ENCODE peak calls at places on chromosomes 6 and 20, in ten cellular contexts. M, R, G, L, U, P, Q, S, C and H are unnamed samples.

GRCh38 chr6:168623736-168624135 is 182.8 kb downstream of the SMOC2 start:
- DNase-seq in M (no peak), R (no peak), G (no peak), L (no peak), U (peak), P (no peak), Q (no peak), S (no peak), C (no peak), H (no peak)

GRCh38 chr6:134296762-134297161 is 21.1 kb downstream of the SGK1 start:
- DNase-seq in M (no peak), R (no peak), G (no peak), L (no peak), U (no peak), P (no peak), Q (no peak), S (no peak), C (no peak), H (no peak)

GRCh38 chr20:9617940-9618339 is 103.5 kb downstream of the LAMP5 start:
- DNase-seq in M (no peak), R (peak), G (no peak), L (peak), U (peak), P (no peak), Q (no peak), S (no peak), C (peak), H (no peak)

GRCh38 chr6:25279748-25280616 is 808 bp downstream of the CARMIL1 start:
- DNase-seq in M (no peak), R (no peak), G (no peak), L (peak), U (peak), P (no peak), Q (peak), S (no peak), C (no peak), H (peak)

GRCh38 chr6:30960907-30961673 is 20.3 kb downstream of the MUCL3 start:
- DNase-seq in M (no peak), R (no peak), G (no peak), L (no peak), U (no peak), P (no peak), Q (no peak), S (no peak), C (no peak), H (no peak)

GRCh38 chr6:16698988-16699868 is 62.0 kb downstream of the ATXN1 start:
- DNase-seq in M (no peak), R (no peak), G (no peak), L (no peak), U (no peak), P (no peak), Q (no peak), S (no peak), C (no peak), H (no peak)

GRCh38 chr6:107652526-107653182 is 162.7 kb downstream of the SOBP start:
- DNase-seq in M (no peak), R (no peak), G (no peak), L (no peak), U (no peak), P (no peak), Q (no peak), S (no peak), C (no peak), H (no peak)

GRCh38 chr6:105810105-105810921 is 275.8 kb upstream of the PRDM1 start:
- DNase-seq in M (no peak), R (no peak), G (peak), L (peak), U (no peak), P (peak), Q (peak), S (no peak), C (peak), H (no peak)

GRCh38 chr20:2485662-2486061 is 15.1 kb upstream of the SNRPB start:
- DNase-seq in M (no peak), R (no peak), G (no peak), L (no peak), U (no peak), P (no peak), Q (no peak), S (no peak), C (no peak), H (no peak)

GRCh38 chr6:148608211-148608951 is 138.4 kb upstream of the UST start:
- DNase-seq in M (no peak), R (no peak), G (no peak), L (no peak), U (no peak), P (no peak), Q (no peak), S (no peak), C (no peak), H (no peak)

GRCh38 chr6:84756466-84756865 is 7.9 kb downstream of the TBX18 start:
- DNase-seq in M (no peak), R (no peak), G (no peak), L (no peak), U (no peak), P (no peak), Q (no peak), S (no peak), C (no peak), H (no peak)

GRCh38 chr20:63206878-63207277 is 9.1 kb downstream of the YTHDF1 start:
- DNase-seq in M (peak), R (no peak), G (no peak), L (peak), U (no peak), P (peak), Q (no peak), S (no peak), C (no peak), H (no peak)

GRCh38 chr6:118284736-118285360 is 263.2 kb upstream of the PLN start:
- DNase-seq in M (no peak), R (no peak), G (no peak), L (no peak), U (peak), P (no peak), Q (no peak), S (no peak), C (no peak), H (no peak)

GRCh38 chr20:34579191-34579661 is 20.7 kb downstream of the MAP1LC3A start:
- DNase-seq in M (peak), R (peak), G (no peak), L (peak), U (no peak), P (peak), Q (no peak), S (no peak), C (no peak), H (no peak)

GRCh38 chr20:4064118-4064962 is 49.0 kb upstream of the RNF24 start:
- DNase-seq in M (peak), R (peak), G (no peak), L (peak), U (no peak), P (no peak), Q (no peak), S (no peak), C (no peak), H (no peak)

GRCh38 chr20:37921341-37921929 is 18.5 kb downstream of the VSTM2L start:
- DNase-seq in M (no peak), R (no peak), G (no peak), L (no peak), U (no peak), P (no peak), Q (no peak), S (no peak), C (no peak), H (no peak)

GRCh38 chr20:55701467-55701866 is 303.9 kb downstream of the CBLN4 start:
- DNase-seq in M (no peak), R (no peak), G (no peak), L (no peak), U (no peak), P (no peak), Q (no peak), S (no peak), C (no peak), H (no peak)

GRCh38 chr20:58478141-58478805 is 36.9 kb downstream of the APCDD1L start:
- DNase-seq in M (no peak), R (no peak), G (no peak), L (no peak), U (no peak), P (no peak), Q (no peak), S (no peak), C (no peak), H (no peak)

GRCh38 chr20:5658897-5659296 is 91.3 kb upstream of the SHLD1 start:
- DNase-seq in M (peak), R (peak), G (peak), L (peak), U (no peak), P (peak), Q (peak), S (no peak), C (no peak), H (peak)